ENCODE peak calls at places on chromosomes 6 and 20, in eight cellular contexts. X is T-cell; U is mesendoderm; K is iris pigment epithelial cell; P is activated T-helper 9 cell treated with anti-CD3 and anti-CD28 coated beads, Interleukin-2, amount 50 U/mL, for 16 hours; L is HL-60; B is fibroblast of the aortic adventitia; D is occipital lobe. Y is an unnamed sample.

GRCh38 chr6:170174124-170174770 is 116.6 kb downstream of the DLL1 start:
- DNase-seq in X (no peak), U (no peak), K (no peak), P (no peak), L (no peak), B (no peak), D (no peak), Y (no peak)

GRCh38 chr20:36574278-36575065 is 1.1 kb downstream of the TGIF2 start:
- DNase-seq in X (peak), U (peak), K (peak), P (peak), L (peak), B (peak), D (no peak), Y (peak)

GRCh38 chr6:44023586-44024454 is 103.4 kb downstream of the MRPL14 start:
- DNase-seq in X (no peak), U (no peak), K (no peak), P (no peak), L (no peak), B (no peak), D (no peak), Y (no peak)

GRCh38 chr20:1301031-1301529 is 27.9 kb downstream of the SDCBP2 start:
- DNase-seq in X (peak), U (peak), K (peak), P (peak), L (peak), B (peak), D (no peak), Y (peak)

GRCh38 chr6:50822078-50822476 is 3.4 kb downstream of the TFAP2B start:
- DNase-seq in X (no peak), U (no peak), K (peak), P (no peak), L (no peak), B (no peak), D (no peak), Y (no peak)

GRCh38 chr6:31718294-31718693 is 3.1 kb downstream of the LY6G6D start:
- DNase-seq in X (no peak), U (peak), K (no peak), P (no peak), L (no peak), B (no peak), D (no peak), Y (no peak)

GRCh38 chr6:27059621-27060425 is 187.7 kb upstream of the PRSS16 start:
- DNase-seq in X (no peak), U (no peak), K (peak), P (no peak), L (no peak), B (no peak), D (no peak), Y (no peak)

GRCh38 chr20:13261460-13262301 is 40.6 kb downstream of the ISM1 start:
- DNase-seq in X (peak), U (peak), K (peak), P (peak), L (peak), B (peak), D (no peak), Y (peak)

GRCh38 chr6:125868996-125869395 is 78.2 kb downstream of the NCOA7 start:
- DNase-seq in X (no peak), U (no peak), K (no peak), P (no peak), L (no peak), B (peak), D (peak), Y (no peak)

GRCh38 chr6:27684264-27685211 is 211.6 kb upstream of the ZNF184 start:
- DNase-seq in X (no peak), U (peak), K (peak), P (peak), L (peak), B (peak), D (peak), Y (peak)

GRCh38 chr6:91720323-91720722 is 1133.5 kb upstream of the MAP3K7 start:
- DNase-seq in X (no peak), U (no peak), K (no peak), P (no peak), L (no peak), B (no peak), D (no peak), Y (no peak)

GRCh38 chr20:1005452-1006027 is 3.4 kb upstream of the RSPO4 start:
- DNase-seq in X (no peak), U (peak), K (peak), P (no peak), L (peak), B (no peak), D (no peak), Y (peak)